ENCODE peak calls at places on chromosomes 16 and 17, in six cellular contexts. I, B, Z, T, W and Y are unnamed samples. For H3K9me3, the result is how much of the 10 kb centered on the place peaks cover.

GRCh38 chr16:49343291-49343690 is 30.3 kb upstream of the C16orf78 start:
- DNase-seq in I (no peak), B (no peak), Z (no peak), T (no peak), W (no peak), Y (no peak)

GRCh38 chr16:71367243-71367976 is 8.9 kb downstream of the CALB2 start:
- DNase-seq in I (no peak), B (peak), Z (no peak), T (no peak), W (peak), Y (no peak)

GRCh38 chr17:44467108-44467507 is 36.1 kb downstream of the GPATCH8 start:
- DNase-seq in I (no peak), B (no peak), Z (no peak), T (no peak), W (no peak), Y (no peak)

GRCh38 chr17:74763565-74764387 is 12.4 kb downstream of the NAT9 start:
- DNase-seq in I (no peak), B (no peak), Z (no peak), T (no peak), W (no peak), Y (no peak)

GRCh38 chr17:15742921-15743320 is 10.8 kb downstream of the TBC1D26 start:
- DNase-seq in I (no peak), B (no peak), Z (no peak), T (no peak), W (no peak), Y (no peak)

GRCh38 chr16:46918905-46919792 is 35.0 kb downstream of the GPT2 start:
- DNase-seq in I (no peak), B (no peak), Z (no peak), T (no peak), W (peak), Y (no peak)

GRCh38 chr16:28951410-28951943 is 740 bp downstream of the NFATC2IP start:
- DNase-seq in I (peak), B (peak), Z (no peak), T (no peak), W (no peak), Y (no peak)

GRCh38 chr16:81562174-81562849 is 117.7 kb downstream of the CMIP start:
- DNase-seq in I (no peak), B (peak), Z (no peak), T (no peak), W (no peak), Y (no peak)

GRCh38 chr17:18025596-18026407 is 13.2 kb downstream of the ATPAF2 start:
- DNase-seq in I (no peak), B (peak), Z (no peak), T (no peak), W (no peak), Y (no peak)

GRCh38 chr17:32504166-32504990 is 17.6 kb downstream of the CDK5R1 start:
- DNase-seq in I (no peak), B (peak), Z (no peak), T (no peak), W (no peak), Y (no peak)

GRCh38 chr17:36001109-36001735 is at the start of gene CCL15:
- DNase-seq in I (no peak), B (no peak), Z (no peak), T (no peak), W (no peak), Y (no peak)

GRCh38 chr16:84284168-84284722 is 10.4 kb upstream of the WFDC1 start:
- DNase-seq in I (no peak), B (no peak), Z (peak), T (no peak), W (peak), Y (no peak)

GRCh38 chr16:12794486-12795399 is 8.9 kb downstream of the CPPED1 start:
- DNase-seq in I (no peak), B (no peak), Z (no peak), T (no peak), W (no peak), Y (no peak)

GRCh38 chr17:79414063-79414462 is 196.8 kb downstream of the RBFOX3 start:
- DNase-seq in I (no peak), B (no peak), Z (no peak), T (no peak), W (no peak), Y (no peak)

GRCh38 chr16:34743115-34743514 is 1283.7 kb downstream of the TP53TG3F start:
- DNase-seq in I (no peak), B (no peak), Z (no peak), T (no peak), W (no peak), Y (no peak)
- H3K9me3 ChIP-seq in I (under half), B (half or more), Z (half or more), T (under half), W (under half), Y (under half)

GRCh38 chr16:85543998-85544397 is 69.1 kb upstream of the GSE1 start:
- DNase-seq in I (no peak), B (no peak), Z (no peak), T (no peak), W (no peak), Y (no peak)
- H3K9me3 ChIP-seq in I (under half), B (under half), Z (under half), T (under half), W (under half), Y (under half)

DNA sequence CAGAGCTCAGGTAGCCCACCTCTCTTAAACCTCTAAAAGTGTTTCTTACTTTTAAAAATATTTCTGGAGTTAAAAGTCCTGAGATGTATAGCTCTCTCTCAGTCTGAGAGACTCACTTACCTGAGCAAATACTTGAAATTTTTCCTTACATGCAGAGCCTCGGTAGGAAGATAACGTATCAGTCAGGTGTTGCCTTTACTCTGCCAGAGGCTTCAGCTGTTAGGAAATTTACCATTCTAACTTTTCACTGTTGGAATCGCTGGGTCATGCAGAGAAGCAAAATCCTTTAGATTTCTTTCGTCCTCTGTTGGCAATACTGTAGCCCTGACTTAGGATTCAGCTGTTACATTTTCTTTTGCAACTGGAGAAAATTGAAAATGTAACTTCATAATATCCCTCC is 20.1 kb upstream of the KCNJ16 start:
- DNase-seq in I (no peak), B (no peak), Z (no peak), T (no peak), W (no peak), Y (no peak)
- H3K9me3 ChIP-seq in I (under half), B (under half), Z (under half), T (under half), W (under half), Y (under half)

GRCh38 chr17:60493847-60494321 is 32.2 kb downstream of the APPBP2 start:
- DNase-seq in I (no peak), B (no peak), Z (no peak), T (no peak), W (no peak), Y (no peak)
- H3K9me3 ChIP-seq in I (under half), B (under half), Z (under half), T (under half), W (under half), Y (under half)

GRCh38 chr16:26709175-26709574 is 357.6 kb upstream of the C16orf82 start:
- DNase-seq in I (no peak), B (no peak), Z (no peak), T (no peak), W (no peak), Y (no peak)

GRCh38 chr16:26701243-26701886 is 365.4 kb upstream of the C16orf82 start:
- DNase-seq in I (no peak), B (no peak), Z (no peak), T (no peak), W (no peak), Y (no peak)

GRCh38 chr16:26709754-26710153 is 357.0 kb upstream of the C16orf82 start:
- DNase-seq in I (no peak), B (no peak), Z (no peak), T (no peak), W (no peak), Y (no peak)

GRCh38 chr16:26700250-26700649 is 366.5 kb upstream of the C16orf82 start:
- DNase-seq in I (no peak), B (no peak), Z (no peak), T (no peak), W (no peak), Y (no peak)

DNA sequence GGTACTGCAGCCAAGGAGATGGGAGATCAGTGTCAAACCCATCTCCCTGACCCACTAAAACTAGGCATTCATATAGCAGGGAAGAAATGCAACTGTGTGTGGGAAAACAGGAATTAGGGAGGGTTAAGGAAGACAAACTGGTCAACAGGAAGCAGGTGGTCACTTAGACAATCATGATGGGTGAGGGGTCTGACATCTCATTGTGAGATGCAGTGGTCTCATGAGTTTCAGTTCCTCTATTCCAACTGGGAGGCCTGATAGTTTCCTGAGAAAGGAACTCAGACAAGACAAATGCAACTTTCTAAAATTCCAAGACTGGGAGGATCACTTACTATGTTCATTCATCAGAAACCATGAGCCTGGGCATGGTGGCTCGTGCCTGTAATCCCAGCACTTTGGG is 361.4 kb upstream of the C16orf82 start:
- DNase-seq in I (no peak), B (no peak), Z (no peak), T (no peak), W (no peak), Y (no peak)
- H3K9me3 ChIP-seq in I (under half), B (under half), Z (under half), T (under half), W (under half), Y (under half)

GRCh38 chr16:31577411-31577810 is 49.7 kb downstream of the AHSP start:
- DNase-seq in I (no peak), B (no peak), Z (no peak), T (no peak), W (no peak), Y (no peak)
- H3K9me3 ChIP-seq in I (under half), B (under half), Z (half or more), T (under half), W (under half), Y (under half)

GRCh38 chr17:8532021-8532420 is 96.3 kb downstream of the NDEL1 start:
- DNase-seq in I (no peak), B (no peak), Z (no peak), T (no peak), W (no peak), Y (no peak)

GRCh38 chr17:8542599-8542998 is 87.9 kb downstream of the MYH10 start:
- DNase-seq in I (no peak), B (no peak), Z (no peak), T (no peak), W (no peak), Y (no peak)

GRCh38 chr17:8534498-8535188 is 95.9 kb downstream of the MYH10 start:
- DNase-seq in I (no peak), B (no peak), Z (no peak), T (no peak), W (no peak), Y (no peak)

GRCh38 chr17:8537734-8538133 is 92.8 kb downstream of the MYH10 start:
- DNase-seq in I (no peak), B (no peak), Z (no peak), T (no peak), W (no peak), Y (no peak)
- H3K9me3 ChIP-seq in I (under half), B (under half), Z (under half), T (under half), W (under half), Y (under half)

GRCh38 chr16:35203636-35204035 is 1744.2 kb downstream of the TP53TG3F start:
- DNase-seq in I (no peak), B (no peak), Z (no peak), T (no peak), W (no peak), Y (no peak)

GRCh38 chr16:35210681-35211433 is 1751.4 kb downstream of the TP53TG3F start:
- DNase-seq in I (no peak), B (no peak), Z (no peak), T (no peak), W (no peak), Y (no peak)

GRCh38 chr16:35207059-35207999 is 1747.9 kb downstream of the TP53TG3F start:
- DNase-seq in I (no peak), B (no peak), Z (no peak), T (no peak), W (no peak), Y (no peak)

DNA sequence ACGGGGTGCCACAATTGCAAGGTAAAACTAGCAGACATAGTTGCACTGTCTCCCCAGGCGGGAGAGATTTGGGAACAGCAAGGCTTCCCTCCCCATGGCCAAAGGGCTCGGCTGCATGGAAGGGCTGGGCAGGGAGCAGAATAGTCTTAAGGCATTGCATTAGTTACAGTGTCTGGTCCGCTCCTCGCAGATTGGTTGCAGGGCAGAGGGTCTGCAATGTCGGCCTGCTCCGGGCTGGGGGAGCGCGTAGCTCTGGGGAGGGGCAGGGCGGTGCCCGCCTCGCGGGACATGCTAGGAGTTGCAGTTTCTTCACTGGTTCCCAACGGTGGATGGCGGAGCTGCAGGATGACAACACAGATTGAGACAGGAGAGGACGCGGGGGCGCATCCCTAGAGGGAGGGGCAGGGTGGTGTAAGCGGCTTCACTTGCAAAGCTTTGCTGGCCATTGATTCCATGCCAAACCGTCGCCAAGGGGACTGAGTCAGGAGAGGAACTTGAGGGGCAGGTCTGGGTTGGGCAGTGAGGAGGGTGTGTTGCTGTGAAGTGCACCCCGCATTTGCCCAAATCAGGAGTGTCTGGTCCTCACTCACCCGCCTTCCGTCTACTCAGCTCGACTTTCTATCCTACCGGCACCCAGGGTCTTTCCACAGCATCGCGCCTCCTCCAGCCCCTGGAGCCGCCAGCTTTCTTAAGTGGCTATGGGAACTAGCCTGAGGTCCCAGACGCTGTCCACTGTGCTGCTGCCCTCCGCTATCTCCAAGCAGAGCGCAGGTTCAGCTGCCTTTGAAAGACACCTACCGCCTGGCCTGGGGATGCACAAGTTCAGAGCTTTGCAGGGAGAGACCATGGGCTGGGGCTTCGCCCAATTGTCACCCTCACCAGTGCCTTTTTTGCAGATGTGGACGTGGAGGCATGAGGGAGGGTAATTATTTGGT is 1748.9 kb downstream of the TP53TG3F start:
- DNase-seq in I (no peak), B (no peak), Z (no peak), T (no peak), W (no peak), Y (no peak)
- H3K9me3 ChIP-seq in I (under half), B (under half), Z (under half), T (under half), W (under half), Y (under half)